ENCODE peak calls at places on chromosome 16, in four cellular contexts. G, Q, J and K are unnamed samples.

GRCh38 chr16:396199-396598 is 800 bp upstream of the NME4 start:
- DNase-seq in G (no peak), Q (no peak), J (peak), K (no peak)

GRCh38 chr16:714079-714478 is 839 bp upstream of the METRN start:
- DNase-seq in G (no peak), Q (no peak), J (no peak), K (no peak)

GRCh38 chr16:21088646-21089538 is 61.8 kb downstream of the DNAH3 start:
- DNase-seq in G (no peak), Q (no peak), J (no peak), K (no peak)

GRCh38 chr16:86505899-86506864 is 4.1 kb upstream of the FOXF1 start:
- DNase-seq in G (no peak), Q (no peak), J (no peak), K (no peak)

GRCh38 chr16:23072084-23072599 is 77.1 kb downstream of the USP31 start:
- DNase-seq in G (peak), Q (no peak), J (peak), K (no peak)

GRCh38 chr16:54455021-54455725 is 168.6 kb upstream of the IRX3 start:
- DNase-seq in G (no peak), Q (no peak), J (no peak), K (no peak)

GRCh38 chr16:21203155-21203797 is 8.1 kb downstream of the ZP2 start:
- DNase-seq in G (no peak), Q (no peak), J (no peak), K (no peak)

GRCh38 chr16:57532251-57532625 is 4.1 kb downstream of the CCDC102A start:
- DNase-seq in G (no peak), Q (no peak), J (no peak), K (no peak)

GRCh38 chr16:4936991-4937781 is at the start of gene PPL:
- DNase-seq in G (no peak), Q (no peak), J (no peak), K (no peak)

GRCh38 chr16:58020628-58021521 is 4.7 kb upstream of the MMP15 start:
- DNase-seq in G (peak), Q (peak), J (peak), K (no peak)

GRCh38 chr16:86157616-86158247 is 258.8 kb downstream of the IRF8 start:
- DNase-seq in G (no peak), Q (no peak), J (no peak), K (no peak)

GRCh38 chr16:53036066-53036465 is 16.6 kb downstream of the CHD9NB start:
- DNase-seq in G (no peak), Q (no peak), J (no peak), K (no peak)

GRCh38 chr16:57564571-57565270 is 22.3 kb downstream of the ADGRG5 start:
- DNase-seq in G (no peak), Q (no peak), J (no peak), K (no peak)

GRCh38 chr16:57203451-57203850 is 17.3 kb downstream of the RSPRY1 start:
- DNase-seq in G (no peak), Q (no peak), J (no peak), K (no peak)

GRCh38 chr16:29151317-29151716 is 166.5 kb downstream of the LAT start:
- DNase-seq in G (no peak), Q (no peak), J (no peak), K (no peak)

GRCh38 chr16:2231016-2231931 is 5.0 kb upstream of the DNASE1L2 start:
- DNase-seq in G (no peak), Q (no peak), J (no peak), K (no peak)

GRCh38 chr16:86496262-86496928 is 13.9 kb upstream of the FOXF1 start:
- DNase-seq in G (no peak), Q (no peak), J (no peak), K (no peak)

GRCh38 chr16:83781-84615 is 6.0 kb downstream of the MPG start:
- DNase-seq in G (no peak), Q (no peak), J (no peak), K (no peak)

GRCh38 chr16:57167951-57168350 is 17.9 kb downstream of the PSME3IP1 start:
- DNase-seq in G (no peak), Q (no peak), J (peak), K (no peak)

GRCh38 chr16:25838724-25839186 is 147.0 kb downstream of the HS3ST4 start:
- DNase-seq in G (peak), Q (no peak), J (peak), K (peak)

GRCh38 chr16:56603589-56603988 is 4.8 kb upstream of the MT2A start:
- DNase-seq in G (no peak), Q (no peak), J (peak), K (no peak)

GRCh38 chr16:57529324-57530103 is 6.9 kb downstream of the CCDC102A start:
- DNase-seq in G (no peak), Q (no peak), J (no peak), K (no peak)

GRCh38 chr16:5071681-5072333 is at the start of gene ALG1:
- DNase-seq in G (peak), Q (peak), J (peak), K (no peak)

GRCh38 chr16:65463652-65464260 is 341.9 kb upstream of the CDH11 start:
- DNase-seq in G (no peak), Q (no peak), J (no peak), K (no peak)

GRCh38 chr16:1002399-1003161 is 21.0 kb downstream of the SOX8 start:
- DNase-seq in G (peak), Q (peak), J (no peak), K (peak)

GRCh38 chr16:86089986-86090385 is 191.0 kb downstream of the IRF8 start:
- DNase-seq in G (no peak), Q (no peak), J (no peak), K (no peak)

GRCh38 chr16:85202631-85203461 is 90.6 kb upstream of the CIBAR2 start:
- DNase-seq in G (no peak), Q (no peak), J (peak), K (no peak)

GRCh38 chr16:2082171-2082982 is 34.6 kb downstream of the TSC2 start:
- DNase-seq in G (no peak), Q (no peak), J (no peak), K (no peak)

GRCh38 chr16:55207679-55208294 is 116.2 kb upstream of the IRX6 start:
- DNase-seq in G (no peak), Q (no peak), J (peak), K (no peak)

GRCh38 chr16:21959050-21959449 is 5.9 kb downstream of the UQCRC2 start:
- DNase-seq in G (no peak), Q (no peak), J (no peak), K (no peak)

GRCh38 chr16:48616571-48616970 is 6.6 kb upstream of the N4BP1 start:
- DNase-seq in G (no peak), Q (no peak), J (no peak), K (no peak)

GRCh38 chr16:9557713-9558112 is 466.3 kb downstream of the HAPSTR1 start:
- DNase-seq in G (no peak), Q (no peak), J (no peak), K (no peak)

GRCh38 chr16:19127205-19127604 is 13.4 kb downstream of the ITPRIPL2 start:
- DNase-seq in G (no peak), Q (no peak), J (no peak), K (no peak)

GRCh38 chr16:616771-617586 is 13.8 kb upstream of the WFIKKN1 start:
- DNase-seq in G (no peak), Q (no peak), J (no peak), K (no peak)

GRCh38 chr16:59224426-59224825 is 490.3 kb upstream of the GOT2 start:
- DNase-seq in G (no peak), Q (no peak), J (no peak), K (no peak)

GRCh38 chr16:10245002-10245401 is 62.8 kb upstream of the GRIN2A start:
- DNase-seq in G (no peak), Q (no peak), J (no peak), K (no peak)

GRCh38 chr16:49000594-49000993 is 281.0 kb downstream of the CBLN1 start:
- DNase-seq in G (no peak), Q (no peak), J (no peak), K (no peak)

GRCh38 chr16:84585886-84586285 is 32.0 kb downstream of the COTL1 start:
- DNase-seq in G (no peak), Q (no peak), J (peak), K (no peak)

GRCh38 chr16:81885976-81886586 is 107.0 kb downstream of the PLCG2 start:
- DNase-seq in G (no peak), Q (no peak), J (no peak), K (no peak)